ENCODE peak calls at places on chromosome 18, in five cellular contexts. S is germinal center, Y is HT1080, G is Calu3, V is nephron progenitor cell. F is an unnamed sample.

GRCh38 chr18:3592864-3593263 is 142.9 kb downstream of the TGIF1 start:
- DNase-seq in S (no peak), Y (no peak), G (no peak), V (no peak), F (no peak)

GRCh38 chr18:23384778-23385736 is 68.0 kb upstream of the RIOK3 start:
- DNase-seq in S (peak), Y (no peak), G (no peak), V (no peak), F (no peak)

GRCh38 chr18:8990276-8991031 is 112.0 kb upstream of the NDUFV2 start:
- DNase-seq in S (no peak), Y (no peak), G (no peak), V (no peak), F (no peak)

GRCh38 chr18:24910217-24910616 is 441.7 kb downstream of the ZNF521 start:
- DNase-seq in S (no peak), Y (no peak), G (no peak), V (no peak), F (no peak)

GRCh38 chr18:27428120-27428519 is 243.0 kb upstream of the CHST9 start:
- DNase-seq in S (no peak), Y (no peak), G (peak), V (no peak), F (no peak)

GRCh38 chr18:31219395-31219794 is 56.7 kb upstream of the DSC1 start:
- DNase-seq in S (no peak), Y (no peak), G (no peak), V (no peak), F (no peak)

GRCh38 chr18:56702946-56703345 is 51.8 kb downstream of the WDR7 start:
- DNase-seq in S (peak), Y (peak), G (peak), V (peak), F (peak)

GRCh38 chr18:7221424-7222155 is 9.3 kb upstream of the LRRC30 start:
- DNase-seq in S (no peak), Y (peak), G (peak), V (peak), F (peak)

GRCh38 chr18:68660355-68661183 is 54.3 kb downstream of the TMX3 start:
- DNase-seq in S (peak), Y (peak), G (no peak), V (no peak), F (peak)